ENCODE peak calls at places on chromosomes 11 and 22, in ten cellular contexts. W is cardiac muscle cell; E is pancreas; T is right atrium auricular region; G is CD4-positive, alpha-beta T cell; H is HL-60; O is lung; Q is heart right ventricle; M is left ventricle myocardium inferior; Z is right lobe of liver. V is an unnamed sample.

GRCh38 chr22:19988965-19989724 is 27.5 kb downstream of the ARVCF start:
- DNase-seq in G (no peak), Q (peak; percentile 51), E (no peak), M (no peak), W (no peak), Z (peak; percentile 60), H (no peak), O (no peak), T (no peak), V (no peak)

GRCh38 chr11:12893787-12894672 is 115.1 kb upstream of the RASSF10 start:
- DNase-seq in Q (peak; percentile 60), W (peak; percentile 63), H (peak; percentile 17), G (peak; percentile 22), Z (no peak), T (peak; percentile 77), E (peak; percentile 30), O (peak; percentile 58), M (peak; percentile 54), V (no peak)

GRCh38 chr11:26028294-26028954 is 303.5 kb upstream of the ANO3 start:
- DNase-seq in O (no peak), H (no peak), Z (no peak), M (no peak), T (no peak), E (no peak), Q (no peak), W (no peak), G (no peak), V (no peak)

GRCh38 chr11:110295487-110296225 is 758 bp downstream of the RDX start:
- DNase-seq in T (no peak), O (peak; percentile 42), W (peak; percentile 71), M (peak; percentile 47), G (peak; percentile 22), H (peak; percentile 70), Z (peak; percentile 75), Q (peak; percentile 48), E (peak; percentile 58), V (peak; percentile 41)

GRCh38 chr11:86869966-86870570 is 69.7 kb downstream of the PRSS23 start:
- DNase-seq in M (peak; percentile 49), O (peak; percentile 46), W (peak; percentile 59), Q (peak; percentile 40), E (peak; percentile 41), G (peak; percentile 1), Z (no peak), H (peak; percentile 16), T (peak; percentile 81), V (peak; percentile 0)

GRCh38 chr11:69239320-69240040 is 54.5 kb upstream of the MYEOV start:
- DNase-seq in E (no peak), G (no peak), T (no peak), Z (no peak), M (no peak), O (no peak), H (no peak), Q (no peak), W (no peak), V (no peak)

GRCh38 chr11:46832511-46833214 is 13.4 kb downstream of the CKAP5 start:
- DNase-seq in Z (no peak), Q (no peak), T (no peak), G (no peak), H (no peak), W (no peak), O (no peak), M (no peak), E (no peak), V (no peak)

GRCh38 chr22:49817359-49817758 is 10.3 kb downstream of the BRD1 start:
- DNase-seq in W (no peak), Z (no peak), G (no peak), E (no peak), H (no peak), Q (no peak), T (no peak), M (no peak), O (no peak), V (no peak)

GRCh38 chr11:10844364-10844763 is 13.5 kb downstream of the ZBED5 start:
- DNase-seq in W (no peak), Q (no peak), G (no peak), E (no peak), T (no peak), M (no peak), H (no peak), Z (no peak), O (no peak), V (no peak)
- H3K27ac ChIP-seq in W (no peak overlapping the region), Q (peak overlapping the region; percentile 52), G (no peak overlapping the region), E (no peak overlapping the region), T (no peak overlapping the region), M (peak overlapping the region; percentile 55), H (no peak overlapping the region), Z (no peak overlapping the region), O (no peak overlapping the region), V (no peak overlapping the region)

GRCh38 chr11:65844231-65844872 is 10.6 kb downstream of the SNX32 start:
- DNase-seq in H (no peak), O (no peak), M (no peak), G (no peak), W (no peak), Q (no peak), T (no peak), Z (no peak), E (no peak), V (no peak)

GRCh38 chr11:65842144-65842543 is 8.4 kb downstream of the SNX32 start:
- DNase-seq in Q (no peak), O (no peak), M (no peak), G (no peak), T (no peak), E (no peak), H (no peak), Z (no peak), W (no peak), V (no peak)

GRCh38 chr11:65849366-65849765 is 8.6 kb downstream of the CFL1 start:
- DNase-seq in E (no peak), G (no peak), W (no peak), Z (no peak), M (no peak), Q (no peak), T (no peak), H (no peak), O (no peak), V (no peak)

GRCh38 chr11:65847746-65848145 is 10.2 kb downstream of the CFL1 start:
- DNase-seq in Z (no peak), M (no peak), W (no peak), Q (no peak), T (no peak), H (no peak), E (no peak), G (no peak), O (no peak), V (no peak)

DNA sequence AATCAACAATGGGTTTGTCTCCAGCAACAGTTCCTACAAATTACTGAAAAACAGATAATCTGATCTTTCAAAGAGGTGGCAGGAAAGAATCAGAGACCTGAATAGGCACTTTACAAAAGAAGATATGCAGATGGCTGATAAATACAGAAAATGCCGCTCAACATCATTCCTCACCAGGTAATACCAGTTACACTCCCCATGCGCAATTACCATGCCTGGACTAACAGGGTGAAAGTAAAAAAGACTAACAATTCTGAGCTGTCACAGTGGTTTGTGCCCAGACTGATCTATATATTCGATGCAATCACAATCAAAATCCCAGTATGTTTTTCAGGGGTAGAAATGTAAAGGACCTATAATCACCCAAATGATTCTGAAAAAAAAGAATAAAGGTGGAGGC is 10.0 kb downstream of the SNX32 start:
- DNase-seq in O (no peak), Z (no peak), Q (no peak), W (no peak), H (no peak), G (no peak), E (no peak), M (no peak), T (no peak), V (no peak)
- H3K27ac ChIP-seq in O (no peak overlapping the region), Z (no peak overlapping the region), Q (no peak overlapping the region), W (no peak overlapping the region), H (no peak overlapping the region), G (no peak overlapping the region), E (no peak overlapping the region), M (no peak overlapping the region), T (no peak overlapping the region), V (no peak overlapping the region)

GRCh38 chr11:118910309-118911112 is 15.2 kb downstream of the BCL9L start:
- DNase-seq in H (no peak), W (peak; percentile 88), Z (no peak), E (peak; percentile 64), O (peak; percentile 83), T (peak; percentile 88), M (peak; percentile 77), G (no peak), Q (peak; percentile 82), V (peak; percentile 49)

GRCh38 chr11:118911113-118911879 is 14.4 kb downstream of the BCL9L start:
- DNase-seq in H (no peak), W (no peak), O (no peak), Q (no peak), Z (no peak), M (no peak), T (no peak), E (peak; percentile 48), G (no peak), V (no peak)

GRCh38 chr11:118912742-118913410 is 12.8 kb downstream of the BCL9L start:
- DNase-seq in E (peak; percentile 40), Q (no peak), M (no peak), O (no peak), W (no peak), T (no peak), G (no peak), Z (no peak), H (no peak), V (peak; percentile 64)

GRCh38 chr11:118913411-118914125 is 12.2 kb downstream of the BCL9L start:
- DNase-seq in G (no peak), T (no peak), E (peak; percentile 34), W (no peak), Q (no peak), H (no peak), O (no peak), Z (no peak), M (peak; percentile 29), V (peak; percentile 31)

DNA sequence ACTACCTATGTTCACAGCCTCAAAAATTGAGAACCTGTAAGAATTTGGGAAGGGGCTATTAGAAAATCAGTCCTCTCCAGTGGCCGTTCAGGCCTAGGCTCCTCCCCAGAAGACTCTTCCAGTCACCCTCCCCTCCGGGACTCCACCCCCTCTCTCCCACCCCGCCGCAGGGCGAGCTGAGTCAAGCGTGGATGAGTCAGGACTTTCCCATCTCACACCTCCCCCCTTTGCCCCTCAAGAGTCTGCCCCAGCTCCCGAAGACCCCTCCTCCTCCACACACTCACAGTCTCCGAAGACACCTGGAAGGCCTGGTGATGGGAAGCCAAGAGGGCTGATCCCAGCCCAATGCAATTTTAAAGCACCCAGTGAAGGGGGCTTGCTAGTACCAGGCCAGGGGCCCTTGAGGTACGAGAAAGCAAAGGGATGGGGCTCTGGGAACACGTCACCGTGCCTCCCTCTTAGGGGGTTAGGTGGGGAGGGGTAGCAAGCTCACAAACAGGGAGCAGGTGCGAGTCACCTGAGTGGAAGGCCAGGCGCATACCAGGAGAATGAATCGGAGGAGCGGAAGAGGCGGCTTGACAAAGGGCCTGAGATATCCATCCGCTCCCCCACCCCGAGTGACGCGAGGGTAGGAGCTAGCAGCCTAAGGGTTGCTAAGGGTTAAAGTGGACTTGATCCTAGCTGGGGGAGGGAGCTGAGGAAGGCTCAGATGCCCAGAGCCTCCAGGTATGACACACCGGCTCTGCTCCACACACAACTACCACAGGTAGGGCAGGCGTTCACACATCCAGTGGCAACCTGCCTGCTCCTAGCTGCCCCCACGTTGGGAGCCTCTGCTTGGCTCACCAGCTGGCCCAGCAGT is 13.6 kb downstream of the BCL9L start:
- DNase-seq in Q (peak; percentile 79), G (no peak), O (peak; percentile 88), E (peak; percentile 77), W (peak; percentile 60), Z (no peak), T (peak; percentile 94), M (peak; percentile 77), H (no peak), V (no peak)
- H3K27ac ChIP-seq in Q (peak overlapping the region; percentile 98), G (peak overlapping the region; percentile 96), O (peak overlapping the region; percentile 95), E (peak overlapping the region; percentile 75), W (peak overlapping the region; percentile 98), Z (peak overlapping the region; percentile 74), T (peak overlapping the region; percentile 94), M (peak overlapping the region; percentile 96), H (no peak overlapping the region), V (peak overlapping the region; percentile 78)

GRCh38 chr11:103800406-103801114 is 235.9 kb upstream of the DDI1 start:
- DNase-seq in H (no peak), W (no peak), O (no peak), T (no peak), Z (no peak), E (no peak), G (no peak), Q (no peak), M (peak; percentile 23), V (no peak)
- H3K27ac ChIP-seq in H (no peak overlapping the region), W (no peak overlapping the region), O (peak overlapping the region; percentile 48), T (peak overlapping the region; percentile 59), Z (no peak overlapping the region), E (no peak overlapping the region), G (no peak overlapping the region), Q (peak overlapping the region; percentile 82), M (peak overlapping the region; percentile 76), V (no peak overlapping the region)